ENCODE peak calls at places on chromosomes 11 and 22, in four cellular contexts. One of them, this sample, is unnamed.

GRCh38 chr22:44295406-44295805 is 17.3 kb downstream of the SHISAL1 start:
- DNase-seq in HepG2: no peak
- DNase-seq in HCT116: no peak
- DNase-seq in K562: no peak
- DNase-seq in this sample: no peak

GRCh38 chr11:110069158-110069737 is 23.9 kb upstream of the ZC3H12C start:
- DNase-seq in K562: no peak
- DNase-seq in HCT116: peak
- DNase-seq in HepG2: no peak
- DNase-seq in this sample: no peak

GRCh38 chr22:47190957-47191323 is 428.5 kb downstream of the TBC1D22A start:
- DNase-seq in K562: no peak
- DNase-seq in HepG2: no peak
- DNase-seq in HCT116: peak
- DNase-seq in this sample: no peak

GRCh38 chr11:118529584-118530175 is 1.3 kb upstream of the TMEM25 start:
- DNase-seq in K562: no peak
- DNase-seq in HCT116: no peak
- DNase-seq in HepG2: no peak
- DNase-seq in this sample: no peak

GRCh38 chr11:33897761-33898403 is 6.0 kb upstream of the LMO2 start:
- DNase-seq in HepG2: no peak
- DNase-seq in HCT116: no peak
- DNase-seq in K562: no peak
- DNase-seq in this sample: no peak

GRCh38 chr11:65633390-65634139 is 4.3 kb upstream of the SIPA1 start:
- DNase-seq in HCT116: no peak
- DNase-seq in HepG2: no peak
- DNase-seq in K562: no peak
- DNase-seq in this sample: no peak

GRCh38 chr11:66639066-66639813 is 737 bp downstream of the RBM4 start:
- DNase-seq in HepG2: peak
- DNase-seq in HCT116: no peak
- DNase-seq in K562: no peak
- DNase-seq in this sample: no peak

GRCh38 chr22:40396882-40397281 is 26.5 kb downstream of the SGSM3 start:
- DNase-seq in HepG2: no peak
- DNase-seq in HCT116: no peak
- DNase-seq in K562: no peak
- DNase-seq in this sample: no peak

GRCh38 chr22:27201741-27202140 is 544.4 kb downstream of the MIAT start:
- DNase-seq in HCT116: no peak
- DNase-seq in HepG2: no peak
- DNase-seq in K562: no peak
- DNase-seq in this sample: no peak

GRCh38 chr11:133215529-133216230 is 316.6 kb downstream of the OPCML start:
- DNase-seq in K562: no peak
- DNase-seq in HCT116: no peak
- DNase-seq in HepG2: no peak
- DNase-seq in this sample: no peak

GRCh38 chr11:133214646-133215045 is 317.7 kb downstream of the OPCML start:
- DNase-seq in HCT116: no peak
- DNase-seq in HepG2: no peak
- DNase-seq in K562: no peak
- DNase-seq in this sample: no peak

GRCh38 chr11:133206313-133207005 is 325.8 kb downstream of the OPCML start:
- DNase-seq in K562: no peak
- DNase-seq in HepG2: no peak
- DNase-seq in HCT116: no peak
- DNase-seq in this sample: no peak

DNA sequence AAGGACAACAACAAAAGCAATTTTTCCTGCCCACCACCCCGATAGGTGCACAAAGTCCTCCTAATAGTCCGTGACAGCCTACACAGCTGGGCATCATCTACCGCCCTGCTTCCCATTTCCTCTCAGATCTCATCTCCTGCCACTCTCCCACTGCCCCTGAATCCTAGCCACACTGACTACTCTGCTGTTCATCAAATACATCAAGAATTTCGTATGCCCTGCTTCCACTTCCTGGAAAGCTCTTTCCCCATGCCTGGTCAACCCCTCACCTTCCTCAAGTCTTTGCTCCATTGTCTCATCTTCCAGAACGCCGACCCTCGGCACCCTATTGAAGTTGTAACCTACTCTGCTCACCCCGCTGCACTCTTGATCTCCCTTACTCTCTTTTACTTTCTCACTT is 320.1 kb downstream of the OPCML start:
- DNase-seq in HepG2: no peak
- DNase-seq in HCT116: no peak
- DNase-seq in K562: no peak
- DNase-seq in this sample: no peak
- TF ChIP-seq TCF7L2 in HepG2: no peak
- TF ChIP-seq TCF7L2 in HCT116: no peak
- TF ChIP-seq TCF7L2 in K562: no peak
- TF ChIP-seq TCF7L2 in this sample: no peak

DNA sequence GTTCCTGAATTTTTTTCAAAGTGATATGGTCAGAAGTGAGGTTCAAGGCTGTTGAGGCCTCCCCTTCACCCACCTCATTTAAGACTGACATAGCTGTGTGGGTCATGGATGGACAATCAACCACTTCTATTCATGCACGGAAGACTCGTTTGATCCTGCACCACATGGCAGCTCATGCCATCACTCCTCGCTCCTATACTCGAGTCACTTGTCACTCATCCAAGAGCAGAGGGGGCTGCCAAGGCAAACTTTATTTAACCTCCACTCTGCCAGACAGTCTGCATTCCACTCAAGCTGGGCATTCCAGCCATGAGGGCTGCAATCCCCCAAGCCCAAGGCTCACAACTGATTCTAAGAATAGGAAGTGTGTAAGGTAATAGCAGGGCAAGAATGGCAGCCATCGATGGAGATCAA is 34.1 kb downstream of the SNX19 start:
- DNase-seq in HepG2: no peak
- DNase-seq in K562: no peak
- DNase-seq in HCT116: no peak
- DNase-seq in this sample: no peak
- TF ChIP-seq TCF7L2 in HepG2: no peak
- TF ChIP-seq TCF7L2 in K562: no peak
- TF ChIP-seq TCF7L2 in HCT116: no peak
- TF ChIP-seq TCF7L2 in this sample: no peak

DNA sequence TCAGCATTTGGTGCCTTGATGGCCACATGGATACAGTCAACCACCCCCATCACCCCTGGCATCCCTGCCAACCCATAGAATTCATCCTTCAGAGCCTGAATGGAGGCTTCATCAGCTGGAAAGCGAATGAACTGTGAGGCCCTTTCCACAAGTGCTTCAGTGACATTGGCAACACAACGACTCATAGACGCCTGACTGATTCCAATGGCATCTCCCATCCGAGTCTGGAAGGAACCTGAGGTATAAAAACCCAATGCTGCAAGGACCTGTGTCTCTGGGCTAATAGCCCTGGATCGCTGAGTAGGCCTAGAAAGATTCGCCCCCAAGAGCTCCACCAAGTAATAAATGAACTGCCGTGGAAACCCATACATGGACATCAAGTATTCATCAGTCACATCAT is 1.3 kb downstream of the HARBI1 start:
- DNase-seq in HCT116: no peak
- DNase-seq in HepG2: no peak
- DNase-seq in K562: no peak
- DNase-seq in this sample: no peak
- TF ChIP-seq TCF7L2 in HCT116: no peak
- TF ChIP-seq TCF7L2 in HepG2: no peak
- TF ChIP-seq TCF7L2 in K562: no peak
- TF ChIP-seq TCF7L2 in this sample: no peak

GRCh38 chr11:134801526-134801925 is 389.5 kb upstream of the B3GAT1 start:
- DNase-seq in HCT116: no peak
- DNase-seq in K562: no peak
- DNase-seq in HepG2: no peak
- DNase-seq in this sample: no peak

GRCh38 chr11:134802116-134802515 is 390.1 kb upstream of the B3GAT1 start:
- DNase-seq in HepG2: no peak
- DNase-seq in HCT116: no peak
- DNase-seq in K562: no peak
- DNase-seq in this sample: no peak

GRCh38 chr11:134800826-134801225 is 388.8 kb upstream of the B3GAT1 start:
- DNase-seq in HCT116: no peak
- DNase-seq in HepG2: no peak
- DNase-seq in K562: no peak
- DNase-seq in this sample: no peak

GRCh38 chr11:134800130-134800529 is 388.1 kb upstream of the B3GAT1 start:
- DNase-seq in HCT116: no peak
- DNase-seq in HepG2: no peak
- DNase-seq in K562: no peak
- DNase-seq in this sample: no peak

DNA sequence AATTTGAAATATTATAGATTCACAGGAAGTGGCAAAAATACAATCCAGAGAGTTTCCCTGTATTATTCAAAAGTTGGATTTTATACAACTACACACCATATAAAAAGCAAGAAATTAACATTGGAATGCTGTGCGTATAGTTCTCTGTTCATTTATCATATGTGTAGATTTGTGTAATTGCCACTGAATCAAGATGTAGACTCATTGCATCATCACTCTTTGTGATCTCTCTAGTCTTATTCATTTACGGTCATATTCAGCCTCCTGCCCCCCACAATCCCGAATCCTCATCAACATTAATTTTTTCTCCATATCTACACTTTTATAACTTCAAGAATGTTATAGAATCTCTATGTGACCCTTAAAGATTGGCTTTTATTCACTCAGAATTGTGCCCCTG is 390.6 kb upstream of the B3GAT1 start:
- DNase-seq in HepG2: no peak
- DNase-seq in HCT116: no peak
- DNase-seq in K562: no peak
- DNase-seq in this sample: no peak
- TF ChIP-seq TCF7L2 in HepG2: no peak
- TF ChIP-seq TCF7L2 in HCT116: no peak
- TF ChIP-seq TCF7L2 in K562: no peak
- TF ChIP-seq TCF7L2 in this sample: no peak

GRCh38 chr11:29957406-29957805 is 59.4 kb downstream of the KCNA4 start:
- DNase-seq in K562: no peak
- DNase-seq in HepG2: no peak
- DNase-seq in HCT116: no peak
- DNase-seq in this sample: no peak

GRCh38 chr11:29963068-29963467 is 53.8 kb downstream of the KCNA4 start:
- DNase-seq in HCT116: no peak
- DNase-seq in K562: no peak
- DNase-seq in HepG2: no peak
- DNase-seq in this sample: no peak

GRCh38 chr11:29959488-29959887 is 57.3 kb downstream of the KCNA4 start:
- DNase-seq in HCT116: no peak
- DNase-seq in HepG2: no peak
- DNase-seq in K562: no peak
- DNase-seq in this sample: no peak

GRCh38 chr11:29963796-29964195 is 53.0 kb downstream of the KCNA4 start:
- DNase-seq in HCT116: no peak
- DNase-seq in HepG2: no peak
- DNase-seq in K562: no peak
- DNase-seq in this sample: no peak

GRCh38 chr11:29962243-29962642 is 54.6 kb downstream of the KCNA4 start:
- DNase-seq in HCT116: peak
- DNase-seq in K562: no peak
- DNase-seq in HepG2: no peak
- DNase-seq in this sample: no peak
- TF ChIP-seq TCF7L2 in HCT116: no peak
- TF ChIP-seq TCF7L2 in K562: no peak
- TF ChIP-seq TCF7L2 in HepG2: no peak
- TF ChIP-seq TCF7L2 in this sample: no peak

DNA sequence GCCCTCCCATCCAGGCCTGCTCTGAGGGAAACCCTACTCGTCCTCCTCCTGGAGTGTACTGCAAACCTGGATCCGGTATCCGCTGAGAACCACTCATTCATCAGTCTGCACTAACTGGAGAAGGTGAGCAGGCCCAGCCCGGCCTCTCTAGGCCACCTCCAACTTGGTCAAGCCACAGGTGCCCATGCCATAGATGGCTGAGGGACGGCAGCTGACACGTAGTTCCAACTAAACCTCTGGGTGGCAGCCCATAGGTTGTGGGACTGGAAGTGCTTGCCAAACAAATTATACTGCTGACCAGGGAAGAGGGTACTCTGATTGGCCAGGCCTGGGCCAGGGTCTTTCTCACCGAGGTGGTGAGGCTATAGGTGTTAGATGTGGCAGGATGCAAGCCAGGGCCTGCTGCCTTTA is 5.9 kb downstream of the KCNQ1OT1 start:
- DNase-seq in HepG2: peak
- DNase-seq in K562: no peak
- DNase-seq in HCT116: no peak
- DNase-seq in this sample: no peak
- TF ChIP-seq TCF7L2 in HepG2: no peak
- TF ChIP-seq TCF7L2 in K562: no peak
- TF ChIP-seq TCF7L2 in HCT116: no peak
- TF ChIP-seq TCF7L2 in this sample: no peak

GRCh38 chr11:103317118-103317517 is 207.9 kb downstream of the DYNC2H1 start:
- DNase-seq in HepG2: no peak
- DNase-seq in K562: no peak
- DNase-seq in HCT116: no peak
- DNase-seq in this sample: no peak
- TF ChIP-seq TCF7L2 in HepG2: no peak
- TF ChIP-seq TCF7L2 in K562: no peak
- TF ChIP-seq TCF7L2 in HCT116: no peak
- TF ChIP-seq TCF7L2 in this sample: no peak